ENCODE peak calls at places on chromosomes 11 and 22, in ten cellular contexts. One of them, this sample, is unnamed.

GRCh38 chr11:8691601-8692000 is 9.0 kb downstream of the RPL27A start:
- DNase-seq in KG1: no peak
- DNase-seq in tibial nerve: no peak
- DNase-seq in SK-MEL-5: no peak
- DNase-seq in T-helper 2 cell: no peak
- DNase-seq in astrocyte: no peak
- DNase-seq in RCC 7860: no peak
- DNase-seq in germinal center: no peak
- DNase-seq in activated CD8-positive, alpha-beta memory T cell treated with anti-CD3 and anti-CD28 coated beads for 4 hours: no peak
- DNase-seq in T-helper 1 cell: no peak
- DNase-seq in this sample: no peak

GRCh38 chr22:40055143-40055926 is 60.6 kb downstream of the FAM83F start:
- DNase-seq in T-helper 2 cell: no peak
- DNase-seq in KG1: no peak
- DNase-seq in T-helper 1 cell: no peak
- DNase-seq in astrocyte: no peak
- DNase-seq in tibial nerve: no peak
- DNase-seq in SK-MEL-5: no peak
- DNase-seq in RCC 7860: no peak
- DNase-seq in germinal center: peak
- DNase-seq in activated CD8-positive, alpha-beta memory T cell treated with anti-CD3 and anti-CD28 coated beads for 4 hours: no peak
- DNase-seq in this sample: peak

GRCh38 chr22:20089977-20090729 is 10.1 kb downstream of the DGCR8 start:
- DNase-seq in RCC 7860: no peak
- DNase-seq in germinal center: no peak
- DNase-seq in SK-MEL-5: no peak
- DNase-seq in T-helper 1 cell: no peak
- DNase-seq in activated CD8-positive, alpha-beta memory T cell treated with anti-CD3 and anti-CD28 coated beads for 4 hours: no peak
- DNase-seq in tibial nerve: no peak
- DNase-seq in KG1: no peak
- DNase-seq in astrocyte: no peak
- DNase-seq in T-helper 2 cell: no peak
- DNase-seq in this sample: no peak

GRCh38 chr11:126416542-126417090 is 61.1 kb downstream of the ST3GAL4 start:
- DNase-seq in activated CD8-positive, alpha-beta memory T cell treated with anti-CD3 and anti-CD28 coated beads for 4 hours: peak
- DNase-seq in T-helper 1 cell: peak
- DNase-seq in astrocyte: peak
- DNase-seq in KG1: no peak
- DNase-seq in germinal center: peak
- DNase-seq in tibial nerve: peak
- DNase-seq in T-helper 2 cell: peak
- DNase-seq in RCC 7860: no peak
- DNase-seq in SK-MEL-5: no peak
- DNase-seq in this sample: peak

GRCh38 chr11:64165842-64166635 is at the start of gene MACROD1:
- DNase-seq in astrocyte: peak
- DNase-seq in T-helper 1 cell: peak
- DNase-seq in SK-MEL-5: peak
- DNase-seq in germinal center: peak
- DNase-seq in T-helper 2 cell: peak
- DNase-seq in tibial nerve: peak
- DNase-seq in activated CD8-positive, alpha-beta memory T cell treated with anti-CD3 and anti-CD28 coated beads for 4 hours: peak
- DNase-seq in RCC 7860: peak
- DNase-seq in KG1: peak
- DNase-seq in this sample: peak

GRCh38 chr22:19430890-19431541 is 517 bp downstream of the HIRA start:
- DNase-seq in SK-MEL-5: peak
- DNase-seq in tibial nerve: no peak
- DNase-seq in KG1: no peak
- DNase-seq in T-helper 1 cell: peak
- DNase-seq in T-helper 2 cell: no peak
- DNase-seq in activated CD8-positive, alpha-beta memory T cell treated with anti-CD3 and anti-CD28 coated beads for 4 hours: no peak
- DNase-seq in astrocyte: no peak
- DNase-seq in germinal center: no peak
- DNase-seq in RCC 7860: no peak
- DNase-seq in this sample: peak

GRCh38 chr11:206516-207212 is 535 bp downstream of the BET1L start:
- DNase-seq in KG1: no peak
- DNase-seq in astrocyte: no peak
- DNase-seq in RCC 7860: no peak
- DNase-seq in activated CD8-positive, alpha-beta memory T cell treated with anti-CD3 and anti-CD28 coated beads for 4 hours: no peak
- DNase-seq in T-helper 1 cell: no peak
- DNase-seq in T-helper 2 cell: no peak
- DNase-seq in SK-MEL-5: no peak
- DNase-seq in germinal center: peak
- DNase-seq in tibial nerve: no peak
- DNase-seq in this sample: no peak

GRCh38 chr11:8532475-8532874 is 61.6 kb downstream of the STK33 start:
- DNase-seq in SK-MEL-5: no peak
- DNase-seq in T-helper 1 cell: no peak
- DNase-seq in KG1: no peak
- DNase-seq in activated CD8-positive, alpha-beta memory T cell treated with anti-CD3 and anti-CD28 coated beads for 4 hours: no peak
- DNase-seq in tibial nerve: no peak
- DNase-seq in RCC 7860: no peak
- DNase-seq in astrocyte: no peak
- DNase-seq in T-helper 2 cell: no peak
- DNase-seq in germinal center: no peak
- DNase-seq in this sample: peak

GRCh38 chr11:11626128-11626527 is 4.3 kb upstream of the GALNT18 start:
- DNase-seq in activated CD8-positive, alpha-beta memory T cell treated with anti-CD3 and anti-CD28 coated beads for 4 hours: no peak
- DNase-seq in tibial nerve: no peak
- DNase-seq in SK-MEL-5: no peak
- DNase-seq in T-helper 1 cell: no peak
- DNase-seq in KG1: no peak
- DNase-seq in astrocyte: no peak
- DNase-seq in T-helper 2 cell: no peak
- DNase-seq in germinal center: no peak
- DNase-seq in RCC 7860: no peak
- DNase-seq in this sample: no peak

GRCh38 chr11:61189933-61190332 is 13.4 kb upstream of the PGA3 start:
- DNase-seq in T-helper 2 cell: no peak
- DNase-seq in tibial nerve: no peak
- DNase-seq in T-helper 1 cell: no peak
- DNase-seq in SK-MEL-5: no peak
- DNase-seq in germinal center: no peak
- DNase-seq in astrocyte: no peak
- DNase-seq in KG1: no peak
- DNase-seq in RCC 7860: no peak
- DNase-seq in activated CD8-positive, alpha-beta memory T cell treated with anti-CD3 and anti-CD28 coated beads for 4 hours: no peak
- DNase-seq in this sample: no peak

This sample was measured in GM13976.